ENCODE peak calls at places on chromosomes 1 and 21, in six cellular contexts. One of them, this sample, is unnamed.

GRCh38 chr1:26991310-26992116 is 2.0 kb upstream of the TRNP1 start:
- DNase-seq in pancreas: no peak
- DNase-seq in A549: peak; percentile 80
- DNase-seq in stomach: no peak
- DNase-seq in body of pancreas: no peak
- DNase-seq in heart left ventricle: no peak
- DNase-seq in this sample: no peak

GRCh38 chr1:205256956-205257615 is 29.3 kb downstream of the TMCC2 start:
- DNase-seq in body of pancreas: no peak
- DNase-seq in stomach: no peak
- DNase-seq in A549: no peak
- DNase-seq in heart left ventricle: no peak
- DNase-seq in pancreas: no peak
- DNase-seq in this sample: no peak

GRCh38 chr1:47785561-47786271 is 211.5 kb downstream of the TRABD2B start:
- DNase-seq in pancreas: no peak
- DNase-seq in A549: peak; percentile 8
- DNase-seq in stomach: no peak
- DNase-seq in heart left ventricle: peak; percentile 44
- DNase-seq in body of pancreas: no peak
- DNase-seq in this sample: peak; percentile 62

GRCh38 chr1:229430761-229431269 is 3.1 kb downstream of the ACTA1 start:
- DNase-seq in stomach: peak; percentile 47
- DNase-seq in pancreas: peak; percentile 64
- DNase-seq in body of pancreas: peak; percentile 41
- DNase-seq in A549: no peak
- DNase-seq in heart left ventricle: peak; percentile 83
- DNase-seq in this sample: peak; percentile 90

GRCh38 chr1:112524251-112524650 is 15.5 kb downstream of the WNT2B start:
- DNase-seq in body of pancreas: peak; percentile 33
- DNase-seq in heart left ventricle: no peak
- DNase-seq in pancreas: no peak
- DNase-seq in A549: no peak
- DNase-seq in stomach: no peak
- DNase-seq in this sample: peak; percentile 20

GRCh38 chr1:111961773-111962565 is 27.5 kb downstream of the KCND3 start:
- DNase-seq in A549: no peak
- DNase-seq in stomach: no peak
- DNase-seq in heart left ventricle: peak; percentile 64
- DNase-seq in body of pancreas: no peak
- DNase-seq in pancreas: no peak
- DNase-seq in this sample: no peak

GRCh38 chr1:93701619-93702018 is 20.0 kb upstream of the BCAR3 start:
- DNase-seq in heart left ventricle: peak; percentile 40
- DNase-seq in stomach: peak; percentile 50
- DNase-seq in body of pancreas: no peak
- DNase-seq in A549: peak; percentile 91
- DNase-seq in pancreas: no peak
- DNase-seq in this sample: peak; percentile 87

GRCh38 chr1:160374701-160375443 is 8.0 kb downstream of the NHLH1 start:
- DNase-seq in heart left ventricle: no peak
- DNase-seq in A549: no peak
- DNase-seq in pancreas: no peak
- DNase-seq in body of pancreas: no peak
- DNase-seq in stomach: no peak
- DNase-seq in this sample: peak; percentile 30

GRCh38 chr21:45833437-45833836 is 148.1 kb upstream of the COL6A1 start:
- DNase-seq in heart left ventricle: peak; percentile 60
- DNase-seq in A549: no peak
- DNase-seq in body of pancreas: no peak
- DNase-seq in pancreas: no peak
- DNase-seq in stomach: no peak
- DNase-seq in this sample: no peak

GRCh38 chr1:58781541-58782307 is 2.1 kb downstream of the JUN start:
- DNase-seq in body of pancreas: peak; percentile 72
- DNase-seq in heart left ventricle: peak; percentile 79
- DNase-seq in pancreas: peak; percentile 62
- DNase-seq in A549: no peak
- DNase-seq in stomach: peak; percentile 66
- DNase-seq in this sample: peak; percentile 85

GRCh38 chr1:172145656-172146055 is 274.8 kb upstream of the C1orf105 start:
- DNase-seq in pancreas: no peak
- DNase-seq in body of pancreas: no peak
- DNase-seq in A549: no peak
- DNase-seq in stomach: no peak
- DNase-seq in heart left ventricle: no peak
- DNase-seq in this sample: no peak

GRCh38 chr21:45993210-45994085 is 11.9 kb downstream of the COL6A1 start:
- DNase-seq in A549: no peak
- DNase-seq in stomach: no peak
- DNase-seq in body of pancreas: peak; percentile 8
- DNase-seq in pancreas: peak; percentile 10
- DNase-seq in heart left ventricle: peak; percentile 43
- DNase-seq in this sample: no peak

GRCh38 chr1:206895837-206896242 is 1.4 kb upstream of the IL24 start:
- DNase-seq in A549: peak; percentile 23
- DNase-seq in stomach: peak; percentile 44
- DNase-seq in pancreas: no peak
- DNase-seq in heart left ventricle: no peak
- DNase-seq in body of pancreas: no peak
- DNase-seq in this sample: peak; percentile 69

GRCh38 chr1:15152318-15153183 is 996 bp upstream of the TMEM51 start:
- DNase-seq in body of pancreas: peak; percentile 93
- DNase-seq in pancreas: peak; percentile 93
- DNase-seq in heart left ventricle: peak; percentile 91
- DNase-seq in A549: peak; percentile 87
- DNase-seq in stomach: peak; percentile 92
- DNase-seq in this sample: peak; percentile 91

GRCh38 chr1:109770331-109771095 is 6.8 kb upstream of the EPS8L3 start:
- DNase-seq in heart left ventricle: peak; percentile 55
- DNase-seq in stomach: peak; percentile 20
- DNase-seq in A549: no peak
- DNase-seq in body of pancreas: no peak
- DNase-seq in pancreas: no peak
- DNase-seq in this sample: no peak

GRCh38 chr1:185315364-185316108 is 1.5 kb downstream of the IVNS1ABP start:
- DNase-seq in body of pancreas: peak; percentile 37
- DNase-seq in heart left ventricle: no peak
- DNase-seq in pancreas: peak; percentile 52
- DNase-seq in stomach: peak; percentile 78
- DNase-seq in A549: no peak
- DNase-seq in this sample: no peak

GRCh38 chr1:47776554-47777156 is 220.5 kb downstream of the TRABD2B start:
- DNase-seq in heart left ventricle: no peak
- DNase-seq in body of pancreas: no peak
- DNase-seq in A549: no peak
- DNase-seq in pancreas: no peak
- DNase-seq in stomach: no peak
- DNase-seq in this sample: no peak

GRCh38 chr21:39434950-39435349 is 10.6 kb downstream of the LCA5L start:
- DNase-seq in heart left ventricle: no peak
- DNase-seq in pancreas: no peak
- DNase-seq in A549: no peak
- DNase-seq in body of pancreas: no peak
- DNase-seq in stomach: no peak
- DNase-seq in this sample: no peak

GRCh38 chr1:113782451-113782850 is 23.2 kb upstream of the PHTF1 start:
- DNase-seq in pancreas: no peak
- DNase-seq in stomach: no peak
- DNase-seq in A549: no peak
- DNase-seq in body of pancreas: no peak
- DNase-seq in heart left ventricle: no peak
- DNase-seq in this sample: peak; percentile 22

GRCh38 chr1:108639899-108640560 is 20.9 kb downstream of the HENMT1 start:
- DNase-seq in A549: no peak
- DNase-seq in pancreas: no peak
- DNase-seq in heart left ventricle: no peak
- DNase-seq in body of pancreas: no peak
- DNase-seq in stomach: no peak
- DNase-seq in this sample: no peak

GRCh38 chr1:54681396-54681795 is 34.3 kb upstream of the TTC4 start:
- DNase-seq in A549: no peak
- DNase-seq in pancreas: no peak
- DNase-seq in body of pancreas: no peak
- DNase-seq in stomach: no peak
- DNase-seq in heart left ventricle: no peak
- DNase-seq in this sample: peak; percentile 21

GRCh38 chr1:39268112-39268581 is 63.7 kb downstream of the MACF1 start:
- DNase-seq in body of pancreas: no peak
- DNase-seq in pancreas: peak; percentile 17
- DNase-seq in heart left ventricle: peak; percentile 32
- DNase-seq in A549: no peak
- DNase-seq in stomach: no peak
- DNase-seq in this sample: peak; percentile 90

GRCh38 chr1:56578963-56579875 is at the start of gene PLPP3:
- DNase-seq in A549: peak; percentile 81
- DNase-seq in body of pancreas: peak; percentile 86
- DNase-seq in pancreas: peak; percentile 86
- DNase-seq in stomach: peak; percentile 87
- DNase-seq in heart left ventricle: peak; percentile 93
- DNase-seq in this sample: peak; percentile 94

GRCh38 chr1:147723691-147724323 is 36.6 kb downstream of the GJA5 start:
- DNase-seq in stomach: no peak
- DNase-seq in body of pancreas: peak; percentile 26
- DNase-seq in pancreas: no peak
- DNase-seq in heart left ventricle: peak; percentile 47
- DNase-seq in A549: peak; percentile 13
- DNase-seq in this sample: peak; percentile 84

GRCh38 chr1:28592314-28593071 is 428 bp downstream of the RAB42 start:
- DNase-seq in pancreas: no peak
- DNase-seq in stomach: peak; percentile 29
- DNase-seq in A549: no peak
- DNase-seq in body of pancreas: no peak
- DNase-seq in heart left ventricle: peak; percentile 32
- DNase-seq in this sample: peak; percentile 39

GRCh38 chr1:184036517-184036949 is 995 bp downstream of the COLGALT2 start:
- DNase-seq in pancreas: peak; percentile 64
- DNase-seq in A549: no peak
- DNase-seq in heart left ventricle: peak; percentile 33
- DNase-seq in stomach: no peak
- DNase-seq in body of pancreas: peak; percentile 69
- DNase-seq in this sample: peak; percentile 26

GRCh38 chr1:111679541-111679940 is 59.7 kb downstream of the INKA2 start:
- DNase-seq in pancreas: no peak
- DNase-seq in heart left ventricle: no peak
- DNase-seq in body of pancreas: no peak
- DNase-seq in stomach: no peak
- DNase-seq in A549: no peak
- DNase-seq in this sample: no peak

GRCh38 chr1:171188388-171189266 is 3.5 kb downstream of the FMO2 start:
- DNase-seq in A549: peak; percentile 45
- DNase-seq in pancreas: peak; percentile 41
- DNase-seq in body of pancreas: peak; percentile 61
- DNase-seq in stomach: peak; percentile 71
- DNase-seq in heart left ventricle: peak; percentile 56
- DNase-seq in this sample: peak; percentile 78

DNA sequence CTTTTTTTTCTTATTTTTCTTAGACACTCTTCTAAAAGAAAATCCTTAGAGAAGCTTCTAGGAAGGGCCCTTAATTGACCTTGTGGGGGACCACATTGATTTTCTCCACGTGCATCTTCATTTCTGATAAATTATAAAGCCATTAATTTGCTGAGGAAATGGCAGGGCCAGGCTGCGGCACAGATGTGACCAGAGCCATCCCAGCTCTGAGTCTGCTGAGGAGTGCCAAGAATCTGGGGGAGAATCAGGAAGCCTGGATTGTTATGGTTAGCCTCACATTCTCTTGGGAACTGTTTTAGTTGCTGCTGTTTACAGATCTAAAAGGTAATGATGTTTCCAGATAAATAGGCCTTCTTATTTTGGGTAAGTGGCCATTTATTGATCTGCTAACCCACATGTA is 16.2 kb downstream of the PROX1 start:
- DNase-seq in heart left ventricle: no peak
- DNase-seq in body of pancreas: no peak
- DNase-seq in pancreas: no peak
- DNase-seq in A549: no peak
- DNase-seq in stomach: no peak
- DNase-seq in this sample: no peak
- H3K27ac ChIP-seq in heart left ventricle: no peak overlapping the region
- H3K27ac ChIP-seq in body of pancreas: peak overlapping the region; percentile 9
- H3K27ac ChIP-seq in pancreas: no peak overlapping the region
- H3K27ac ChIP-seq in A549: no peak overlapping the region
- H3K27ac ChIP-seq in stomach: no peak overlapping the region
- H3K27ac ChIP-seq in this sample: no peak overlapping the region

GRCh38 chr1:208461680-208462079 is 217.5 kb upstream of the PLXNA2 start:
- DNase-seq in heart left ventricle: no peak
- DNase-seq in A549: peak; percentile 7
- DNase-seq in stomach: no peak
- DNase-seq in pancreas: no peak
- DNase-seq in body of pancreas: no peak
- DNase-seq in this sample: no peak
- TF ChIP-seq CTCF in heart left ventricle: no peak
- TF ChIP-seq CTCF in A549: no peak
- TF ChIP-seq CTCF in stomach: no peak
- TF ChIP-seq CTCF in pancreas: no peak
- TF ChIP-seq CTCF in body of pancreas: no peak
- TF ChIP-seq CTCF in this sample: no peak

GRCh38 chr1:203200916-203201315 is 14.4 kb upstream of the CHI3L1 start:
- DNase-seq in A549: no peak
- DNase-seq in body of pancreas: no peak
- DNase-seq in stomach: peak; percentile 5
- DNase-seq in pancreas: no peak
- DNase-seq in heart left ventricle: no peak
- DNase-seq in this sample: no peak

GRCh38 chr1:203201516-203202205 is 15.2 kb upstream of the CHI3L1 start:
- DNase-seq in body of pancreas: no peak
- DNase-seq in pancreas: no peak
- DNase-seq in stomach: peak; percentile 11
- DNase-seq in heart left ventricle: no peak
- DNase-seq in A549: no peak
- DNase-seq in this sample: no peak

GRCh38 chr1:203199002-203199401 is 12.5 kb upstream of the CHI3L1 start:
- DNase-seq in A549: no peak
- DNase-seq in pancreas: no peak
- DNase-seq in body of pancreas: no peak
- DNase-seq in stomach: no peak
- DNase-seq in heart left ventricle: no peak
- DNase-seq in this sample: no peak

GRCh38 chr1:203199481-203200058 is 13.1 kb upstream of the CHI3L1 start:
- DNase-seq in pancreas: no peak
- DNase-seq in A549: no peak
- DNase-seq in heart left ventricle: no peak
- DNase-seq in stomach: peak; percentile 21
- DNase-seq in body of pancreas: no peak
- DNase-seq in this sample: no peak

GRCh38 chr1:203200059-203200553 is 13.6 kb upstream of the CHI3L1 start:
- DNase-seq in body of pancreas: no peak
- DNase-seq in heart left ventricle: no peak
- DNase-seq in stomach: peak; percentile 18
- DNase-seq in pancreas: no peak
- DNase-seq in A549: no peak
- DNase-seq in this sample: peak; percentile 93
- H3K27ac ChIP-seq in body of pancreas: no peak overlapping the region
- H3K27ac ChIP-seq in heart left ventricle: no peak overlapping the region
- H3K27ac ChIP-seq in stomach: no peak overlapping the region
- H3K27ac ChIP-seq in pancreas: no peak overlapping the region
- H3K27ac ChIP-seq in A549: no peak overlapping the region
- H3K27ac ChIP-seq in this sample: no peak overlapping the region

DNA sequence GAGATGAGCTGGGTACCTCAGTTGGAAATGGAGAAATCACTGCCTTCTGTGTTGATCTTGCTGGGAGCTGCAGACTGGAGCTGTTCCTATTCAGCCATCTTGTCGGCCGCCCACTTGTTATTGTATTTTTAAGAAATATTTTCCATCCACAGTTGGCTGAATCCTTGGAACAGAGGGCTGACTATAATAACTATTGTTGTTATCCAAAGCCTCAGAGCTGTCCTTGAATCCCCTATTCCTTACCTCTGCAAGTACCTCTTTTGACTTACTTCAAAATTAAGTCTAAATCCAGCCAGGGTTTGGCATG is 44.1 kb upstream of the GRHL3 start:
- DNase-seq in pancreas: no peak
- DNase-seq in body of pancreas: no peak
- DNase-seq in heart left ventricle: no peak
- DNase-seq in stomach: no peak
- DNase-seq in A549: no peak
- DNase-seq in this sample: no peak
- TF ChIP-seq CTCF in pancreas: no peak
- TF ChIP-seq CTCF in body of pancreas: no peak
- TF ChIP-seq CTCF in heart left ventricle: no peak
- TF ChIP-seq CTCF in stomach: no peak
- TF ChIP-seq CTCF in A549: no peak
- TF ChIP-seq CTCF in this sample: no peak

This sample was measured in cardiac muscle cell.